ENCODE peak calls at places on chromosome 9, in eight cellular contexts. L is effector memory CD8-positive, alpha-beta T cell; V is breast epithelium; C is skeletal muscle cell; A is stimulated activated CD4-positive, alpha-beta T cell treated with anti-CD3 and anti-CD28 coated beads, Interleukin-1b, Interleukin-23, amount 100 ng/mL, for 24 hours; S is amniotic epithelial cell; R is heart right ventricle; N is Right ventricle myocardium superior. B is an unnamed sample.
A peak's percentile ranks its signal among the peaks of the same experiment; 100 is the strongest.

GRCh38 chr9:127628644-127629467 is 16.8 kb downstream of the STXBP1 start:
- DNase-seq in S (peak; percentile 49), C (no peak), L (no peak), V (no peak), A (no peak), N (peak; percentile 74), R (peak; percentile 44), B (no peak)

GRCh38 chr9:108275906-108276305 is 579.9 kb downstream of the ACTL7B start:
- DNase-seq in V (no peak), R (no peak), L (no peak), A (no peak), C (no peak), N (no peak), S (no peak), B (no peak)

GRCh38 chr9:34552606-34552981 is 29.8 kb upstream of the ENHO start:
- DNase-seq in N (no peak), L (no peak), S (no peak), A (no peak), V (no peak), R (no peak), C (no peak), B (peak; percentile 20)

GRCh38 chr9:33620738-33621439 is 96.8 kb downstream of the ANKRD18B start:
- DNase-seq in S (peak; percentile 56), R (no peak), V (no peak), A (no peak), C (peak; percentile 53), L (no peak), N (no peak), B (no peak)

GRCh38 chr9:73270967-73271722 is 119.5 kb downstream of the ANXA1 start:
- DNase-seq in R (no peak), A (no peak), N (no peak), L (no peak), V (no peak), S (peak; percentile 95), C (peak; percentile 76), B (no peak)

GRCh38 chr9:18888241-18888794 is 144.7 kb downstream of the SAXO1 start:
- DNase-seq in S (peak; percentile 35), N (no peak), L (no peak), A (no peak), R (peak; percentile 25), C (no peak), V (no peak), B (no peak)

GRCh38 chr9:84667571-84668203 is 1.8 kb upstream of the NTRK2 start:
- DNase-seq in C (no peak), N (peak; percentile 38), R (peak; percentile 5), A (no peak), S (peak; percentile 24), V (no peak), L (no peak), B (no peak)

GRCh38 chr9:69554945-69555344 is 117.2 kb downstream of the APBA1 start:
- DNase-seq in A (no peak), N (no peak), S (peak; percentile 96), L (no peak), C (peak; percentile 87), V (no peak), R (no peak), B (no peak)

GRCh38 chr9:122346478-122347347 is 24.1 kb upstream of the PTGS1 start:
- DNase-seq in V (no peak), R (peak; percentile 58), A (no peak), C (no peak), L (no peak), N (peak; percentile 80), S (no peak), B (peak; percentile 69)

GRCh38 chr9:98989036-98990000 is 45.6 kb downstream of the COL15A1 start:
- DNase-seq in N (peak; percentile 80), A (no peak), S (peak; percentile 97), V (no peak), C (peak; percentile 99), R (peak; percentile 89), L (no peak), B (peak; percentile 93)

GRCh38 chr9:37992924-37993349 is 76.1 kb downstream of the SHB start:
- DNase-seq in A (no peak), N (no peak), S (no peak), C (no peak), V (no peak), L (no peak), R (peak; percentile 39), B (peak; percentile 76)

GRCh38 chr9:120965344-120966004 is 38.9 kb upstream of the TRAF1 start:
- DNase-seq in L (no peak), R (peak; percentile 19), A (no peak), S (no peak), N (no peak), C (no peak), V (no peak), B (no peak)

GRCh38 chr9:4615251-4615650 is 46.8 kb upstream of the PLPP6 start:
- DNase-seq in C (peak; percentile 66), L (no peak), R (no peak), V (no peak), A (no peak), S (peak; percentile 73), N (no peak), B (no peak)

GRCh38 chr9:88533951-88534455 is 975 bp upstream of the NXNL2 start:
- DNase-seq in S (peak; percentile 83), A (no peak), N (peak; percentile 49), C (no peak), V (no peak), R (no peak), L (no peak), B (no peak)

GRCh38 chr9:88586452-88586851 is 51.5 kb downstream of the NXNL2 start:
- DNase-seq in L (no peak), R (no peak), S (no peak), A (no peak), N (no peak), C (no peak), V (no peak), B (no peak)

GRCh38 chr9:93071464-93071863 is 13.0 kb downstream of the SUSD3 start:
- DNase-seq in R (no peak), C (no peak), N (no peak), V (no peak), A (no peak), S (peak; percentile 66), L (no peak), B (no peak)

GRCh38 chr9:131153585-131153984 is 28.2 kb downstream of the NUP214 start:
- DNase-seq in C (no peak), S (no peak), A (no peak), L (no peak), R (no peak), N (no peak), V (no peak), B (no peak)

GRCh38 chr9:137480686-137481683 is 21.9 kb upstream of the NSMF start:
- DNase-seq in C (no peak), S (no peak), A (no peak), N (peak; percentile 36), L (no peak), V (no peak), R (no peak), B (peak; percentile 72)

GRCh38 chr9:120386390-120387131 is 193.4 kb downstream of the CDK5RAP2 start:
- DNase-seq in L (no peak), V (no peak), R (no peak), N (no peak), A (no peak), S (peak; percentile 20), C (peak; percentile 54), B (no peak)

GRCh38 chr9:116233160-116233530 is 79.6 kb downstream of the PAPPA start:
- DNase-seq in V (no peak), C (no peak), R (no peak), N (no peak), S (peak; percentile 52), A (no peak), L (no peak), B (no peak)

GRCh38 chr9:128729766-128730517 is 6.0 kb upstream of the ZDHHC12 start:
- DNase-seq in L (no peak), C (no peak), A (no peak), N (no peak), R (no peak), S (no peak), V (no peak), B (no peak)

GRCh38 chr9:110049699-110050450 is 158.1 kb downstream of the C9orf152 start:
- DNase-seq in L (no peak), V (no peak), N (peak; percentile 64), S (peak; percentile 33), R (peak; percentile 29), C (no peak), A (no peak), B (peak; percentile 85)